ENCODE peak calls at places on chromosomes 16 and 17, in nine cellular contexts. One of them, this sample, is unnamed.
A peak's percentile ranks its signal among the peaks of the same experiment; 100 is the strongest.

GRCh38 chr16:65069090-65069489 is 52.8 kb downstream of the CDH11 start:
- DNase-seq in spleen: no peak
- DNase-seq in kidney: no peak
- DNase-seq in fibroblast of lung: peak; percentile 93
- DNase-seq in neural progenitor cell: no peak
- DNase-seq in AG04450: peak; percentile 58
- DNase-seq in adrenal gland: no peak
- DNase-seq in Peyer's patch: no peak
- DNase-seq in dorsolateral prefrontal cortex: no peak
- DNase-seq in this sample: no peak

GRCh38 chr16:31181102-31181830 is 1.3 kb downstream of the FUS start:
- DNase-seq in spleen: peak; percentile 83
- DNase-seq in kidney: peak; percentile 77
- DNase-seq in fibroblast of lung: peak; percentile 37
- DNase-seq in neural progenitor cell: peak; percentile 50
- DNase-seq in AG04450: no peak
- DNase-seq in adrenal gland: peak; percentile 56
- DNase-seq in Peyer's patch: peak; percentile 31
- DNase-seq in dorsolateral prefrontal cortex: no peak
- DNase-seq in this sample: peak; percentile 71

GRCh38 chr17:40553694-40554534 is 11.4 kb downstream of the CCR7 start:
- DNase-seq in spleen: peak; percentile 85
- DNase-seq in kidney: peak; percentile 93
- DNase-seq in fibroblast of lung: peak; percentile 61
- DNase-seq in neural progenitor cell: no peak
- DNase-seq in AG04450: no peak
- DNase-seq in adrenal gland: peak; percentile 56
- DNase-seq in Peyer's patch: no peak
- DNase-seq in dorsolateral prefrontal cortex: peak; percentile 5
- DNase-seq in this sample: peak; percentile 70

GRCh38 chr17:50863221-50863843 is 2.8 kb downstream of the TOB1 start:
- DNase-seq in spleen: no peak
- DNase-seq in kidney: no peak
- DNase-seq in fibroblast of lung: no peak
- DNase-seq in neural progenitor cell: peak; percentile 69
- DNase-seq in AG04450: no peak
- DNase-seq in adrenal gland: peak; percentile 73
- DNase-seq in Peyer's patch: peak; percentile 27
- DNase-seq in dorsolateral prefrontal cortex: peak; percentile 47
- DNase-seq in this sample: no peak

GRCh38 chr17:13030459-13031305 is 12.9 kb upstream of the ELAC2 start:
- DNase-seq in spleen: no peak
- DNase-seq in kidney: no peak
- DNase-seq in fibroblast of lung: peak; percentile 35
- DNase-seq in neural progenitor cell: peak; percentile 63
- DNase-seq in AG04450: peak; percentile 13
- DNase-seq in adrenal gland: no peak
- DNase-seq in Peyer's patch: no peak
- DNase-seq in dorsolateral prefrontal cortex: peak; percentile 69
- DNase-seq in this sample: no peak

GRCh38 chr17:2779545-2779944 is 16.7 kb upstream of the RAP1GAP2 start:
- DNase-seq in spleen: no peak
- DNase-seq in kidney: no peak
- DNase-seq in fibroblast of lung: no peak
- DNase-seq in neural progenitor cell: no peak
- DNase-seq in AG04450: no peak
- DNase-seq in adrenal gland: no peak
- DNase-seq in Peyer's patch: no peak
- DNase-seq in dorsolateral prefrontal cortex: peak; percentile 53
- DNase-seq in this sample: no peak

GRCh38 chr17:13759936-13760335 is 158.2 kb upstream of the HS3ST3A1 start:
- DNase-seq in spleen: no peak
- DNase-seq in kidney: no peak
- DNase-seq in fibroblast of lung: no peak
- DNase-seq in neural progenitor cell: no peak
- DNase-seq in AG04450: no peak
- DNase-seq in adrenal gland: no peak
- DNase-seq in Peyer's patch: no peak
- DNase-seq in dorsolateral prefrontal cortex: no peak
- DNase-seq in this sample: no peak

GRCh38 chr17:34406196-34406595 is 43.2 kb upstream of the CCL1 start:
- DNase-seq in spleen: no peak
- DNase-seq in kidney: no peak
- DNase-seq in fibroblast of lung: no peak
- DNase-seq in neural progenitor cell: no peak
- DNase-seq in AG04450: no peak
- DNase-seq in adrenal gland: no peak
- DNase-seq in Peyer's patch: no peak
- DNase-seq in dorsolateral prefrontal cortex: no peak
- DNase-seq in this sample: no peak

GRCh38 chr17:64739316-64740058 is 77.4 kb upstream of the SMURF2 start:
- DNase-seq in spleen: no peak
- DNase-seq in kidney: no peak
- DNase-seq in fibroblast of lung: peak; percentile 82
- DNase-seq in neural progenitor cell: peak; percentile 20
- DNase-seq in AG04450: peak; percentile 27
- DNase-seq in adrenal gland: no peak
- DNase-seq in Peyer's patch: no peak
- DNase-seq in dorsolateral prefrontal cortex: no peak
- DNase-seq in this sample: no peak

GRCh38 chr17:68182016-68182315 is 65.9 kb upstream of the AMZ2 start:
- DNase-seq in spleen: no peak
- DNase-seq in kidney: no peak
- DNase-seq in fibroblast of lung: no peak
- DNase-seq in neural progenitor cell: no peak
- DNase-seq in AG04450: no peak
- DNase-seq in adrenal gland: no peak
- DNase-seq in Peyer's patch: peak; percentile 61
- DNase-seq in dorsolateral prefrontal cortex: no peak
- DNase-seq in this sample: no peak

GRCh38 chr16:49452568-49452967 is 79.0 kb downstream of the C16orf78 start:
- DNase-seq in spleen: peak; percentile 50
- DNase-seq in kidney: no peak
- DNase-seq in fibroblast of lung: no peak
- DNase-seq in neural progenitor cell: peak; percentile 52
- DNase-seq in AG04450: no peak
- DNase-seq in adrenal gland: no peak
- DNase-seq in Peyer's patch: no peak
- DNase-seq in dorsolateral prefrontal cortex: no peak
- DNase-seq in this sample: peak; percentile 37

GRCh38 chr17:28615260-28615940 is 1.4 kb upstream of the RSKR start:
- DNase-seq in spleen: no peak
- DNase-seq in kidney: no peak
- DNase-seq in fibroblast of lung: no peak
- DNase-seq in neural progenitor cell: no peak
- DNase-seq in AG04450: no peak
- DNase-seq in adrenal gland: no peak
- DNase-seq in Peyer's patch: no peak
- DNase-seq in dorsolateral prefrontal cortex: no peak
- DNase-seq in this sample: no peak

GRCh38 chr16:86960266-86960665 is 356.9 kb downstream of the C16orf95 start:
- DNase-seq in spleen: no peak
- DNase-seq in kidney: peak; percentile 15
- DNase-seq in fibroblast of lung: no peak
- DNase-seq in neural progenitor cell: peak; percentile 53
- DNase-seq in AG04450: no peak
- DNase-seq in adrenal gland: no peak
- DNase-seq in Peyer's patch: no peak
- DNase-seq in dorsolateral prefrontal cortex: no peak
- DNase-seq in this sample: no peak

GRCh38 chr17:78977992-78978973 is 1.4 kb downstream of the LGALS3BP start:
- DNase-seq in spleen: no peak
- DNase-seq in kidney: peak; percentile 71
- DNase-seq in fibroblast of lung: no peak
- DNase-seq in neural progenitor cell: no peak
- DNase-seq in AG04450: no peak
- DNase-seq in adrenal gland: peak; percentile 77
- DNase-seq in Peyer's patch: no peak
- DNase-seq in dorsolateral prefrontal cortex: no peak
- DNase-seq in this sample: no peak

GRCh38 chr17:78980624-78980972 is 875 bp upstream of the LGALS3BP start:
- DNase-seq in spleen: no peak
- DNase-seq in kidney: peak; percentile 71
- DNase-seq in fibroblast of lung: no peak
- DNase-seq in neural progenitor cell: no peak
- DNase-seq in AG04450: no peak
- DNase-seq in adrenal gland: peak; percentile 24
- DNase-seq in Peyer's patch: no peak
- DNase-seq in dorsolateral prefrontal cortex: no peak
- DNase-seq in this sample: no peak

GRCh38 chr17:78981010-78981888 is 1.5 kb upstream of the LGALS3BP start:
- DNase-seq in spleen: no peak
- DNase-seq in kidney: peak; percentile 68
- DNase-seq in fibroblast of lung: no peak
- DNase-seq in neural progenitor cell: peak; percentile 42
- DNase-seq in AG04450: no peak
- DNase-seq in adrenal gland: no peak
- DNase-seq in Peyer's patch: no peak
- DNase-seq in dorsolateral prefrontal cortex: no peak
- DNase-seq in this sample: no peak

GRCh38 chr17:78977681-78977943 is 2.1 kb downstream of the LGALS3BP start:
- DNase-seq in spleen: no peak
- DNase-seq in kidney: no peak
- DNase-seq in fibroblast of lung: no peak
- DNase-seq in neural progenitor cell: no peak
- DNase-seq in AG04450: no peak
- DNase-seq in adrenal gland: no peak
- DNase-seq in Peyer's patch: no peak
- DNase-seq in dorsolateral prefrontal cortex: no peak
- DNase-seq in this sample: no peak

GRCh38 chr17:78979780-78980623 is at the start of gene LGALS3BP:
- DNase-seq in spleen: no peak
- DNase-seq in kidney: peak; percentile 93
- DNase-seq in fibroblast of lung: peak; percentile 84
- DNase-seq in neural progenitor cell: peak; percentile 66
- DNase-seq in AG04450: peak; percentile 48
- DNase-seq in adrenal gland: peak; percentile 91
- DNase-seq in Peyer's patch: peak; percentile 28
- DNase-seq in dorsolateral prefrontal cortex: peak; percentile 46
- DNase-seq in this sample: peak; percentile 87
- H3K27ac ChIP-seq in spleen: peak within 1 kb of the TSS; percentile 63
- H3K27ac ChIP-seq in kidney: peak within 1 kb of the TSS; percentile 67
- H3K27ac ChIP-seq in fibroblast of lung: peak within 1 kb of the TSS; percentile 43
- H3K27ac ChIP-seq in neural progenitor cell: no peak within 1 kb of the TSS
- H3K27ac ChIP-seq in AG04450: peak within 1 kb of the TSS; percentile 70
- H3K27ac ChIP-seq in adrenal gland: peak within 1 kb of the TSS; percentile 75
- H3K27ac ChIP-seq in Peyer's patch: peak within 1 kb of the TSS; percentile 78
- H3K27ac ChIP-seq in dorsolateral prefrontal cortex: peak within 1 kb of the TSS; percentile 88
- H3K27ac ChIP-seq in this sample: peak within 1 kb of the TSS; percentile 73

GRCh38 chr16:10552281-10552680 is 28.1 kb downstream of the EMP2 start:
- DNase-seq in spleen: no peak
- DNase-seq in kidney: no peak
- DNase-seq in fibroblast of lung: no peak
- DNase-seq in neural progenitor cell: no peak
- DNase-seq in AG04450: no peak
- DNase-seq in adrenal gland: no peak
- DNase-seq in Peyer's patch: no peak
- DNase-seq in dorsolateral prefrontal cortex: no peak
- DNase-seq in this sample: no peak
- H3K27ac ChIP-seq in spleen: peak overlapping the region; percentile 47
- H3K27ac ChIP-seq in kidney: no peak overlapping the region
- H3K27ac ChIP-seq in fibroblast of lung: no peak overlapping the region
- H3K27ac ChIP-seq in neural progenitor cell: no peak overlapping the region
- H3K27ac ChIP-seq in AG04450: no peak overlapping the region
- H3K27ac ChIP-seq in adrenal gland: no peak overlapping the region
- H3K27ac ChIP-seq in Peyer's patch: no peak overlapping the region
- H3K27ac ChIP-seq in dorsolateral prefrontal cortex: no peak overlapping the region
- H3K27ac ChIP-seq in this sample: no peak overlapping the region

GRCh38 chr17:48426019-48426418 is 4.0 kb downstream of the SKAP1 start:
- DNase-seq in spleen: no peak
- DNase-seq in kidney: no peak
- DNase-seq in fibroblast of lung: no peak
- DNase-seq in neural progenitor cell: no peak
- DNase-seq in AG04450: no peak
- DNase-seq in adrenal gland: no peak
- DNase-seq in Peyer's patch: no peak
- DNase-seq in dorsolateral prefrontal cortex: no peak
- DNase-seq in this sample: no peak

GRCh38 chr17:48416971-48417370 is 13.0 kb downstream of the SKAP1 start:
- DNase-seq in spleen: no peak
- DNase-seq in kidney: no peak
- DNase-seq in fibroblast of lung: no peak
- DNase-seq in neural progenitor cell: no peak
- DNase-seq in AG04450: no peak
- DNase-seq in adrenal gland: no peak
- DNase-seq in Peyer's patch: no peak
- DNase-seq in dorsolateral prefrontal cortex: no peak
- DNase-seq in this sample: no peak

DNA sequence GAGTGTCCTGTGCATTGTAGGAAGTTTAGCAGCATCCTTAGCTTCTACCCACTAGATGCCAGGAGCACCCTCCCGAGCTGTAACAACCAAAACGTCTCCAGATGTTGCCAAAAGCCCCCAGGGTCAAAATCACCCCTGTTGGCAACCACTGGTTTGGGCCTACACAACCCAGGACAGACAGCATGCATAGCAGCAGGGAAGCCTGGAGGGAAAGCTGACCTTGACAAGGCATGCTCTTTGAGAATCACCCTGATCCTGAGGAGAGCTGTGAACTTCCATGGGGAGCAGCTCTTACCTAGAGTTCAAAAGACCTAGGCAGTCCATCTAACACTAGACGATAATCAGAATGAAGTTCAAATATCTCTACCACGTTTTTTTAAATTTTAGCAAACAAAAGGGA is 9.2 kb downstream of the SKAP1 start:
- DNase-seq in spleen: no peak
- DNase-seq in kidney: no peak
- DNase-seq in fibroblast of lung: no peak
- DNase-seq in neural progenitor cell: no peak
- DNase-seq in AG04450: no peak
- DNase-seq in adrenal gland: no peak
- DNase-seq in Peyer's patch: no peak
- DNase-seq in dorsolateral prefrontal cortex: no peak
- DNase-seq in this sample: no peak
- H3K27ac ChIP-seq in spleen: no peak overlapping the region
- H3K27ac ChIP-seq in kidney: no peak overlapping the region
- H3K27ac ChIP-seq in fibroblast of lung: no peak overlapping the region
- H3K27ac ChIP-seq in neural progenitor cell: no peak overlapping the region
- H3K27ac ChIP-seq in AG04450: no peak overlapping the region
- H3K27ac ChIP-seq in adrenal gland: no peak overlapping the region
- H3K27ac ChIP-seq in Peyer's patch: no peak overlapping the region
- H3K27ac ChIP-seq in dorsolateral prefrontal cortex: no peak overlapping the region
- H3K27ac ChIP-seq in this sample: no peak overlapping the region

GRCh38 chr17:57363998-57364645 is 107.8 kb downstream of the MSI2 start:
- DNase-seq in spleen: no peak
- DNase-seq in kidney: no peak
- DNase-seq in fibroblast of lung: no peak
- DNase-seq in neural progenitor cell: no peak
- DNase-seq in AG04450: no peak
- DNase-seq in adrenal gland: no peak
- DNase-seq in Peyer's patch: no peak
- DNase-seq in dorsolateral prefrontal cortex: peak; percentile 34
- DNase-seq in this sample: no peak
- H3K27ac ChIP-seq in spleen: no peak overlapping the region
- H3K27ac ChIP-seq in kidney: peak overlapping the region; percentile 3
- H3K27ac ChIP-seq in fibroblast of lung: no peak overlapping the region
- H3K27ac ChIP-seq in neural progenitor cell: no peak overlapping the region
- H3K27ac ChIP-seq in AG04450: no peak overlapping the region
- H3K27ac ChIP-seq in adrenal gland: no peak overlapping the region
- H3K27ac ChIP-seq in Peyer's patch: no peak overlapping the region
- H3K27ac ChIP-seq in dorsolateral prefrontal cortex: peak overlapping the region; percentile 46
- H3K27ac ChIP-seq in this sample: no peak overlapping the region

This sample was measured in upper lobe of right lung.